ENCODE peak calls at places on chromosomes 16 and 17, in four cellular contexts. G is BJ, Z is AG08395, L is Daoy. C is an unnamed sample.

GRCh38 chr16:8850279-8850885 is 18.4 kb downstream of the CARHSP1 start:
- DNase-seq in L (peak; percentile 68), G (peak; percentile 31), Z (peak; percentile 74), C (no peak)

GRCh38 chr17:67260051-67260987 is 15.3 kb upstream of the HELZ start:
- DNase-seq in G (peak; percentile 27), L (no peak), Z (peak; percentile 45), C (peak; percentile 81)

GRCh38 chr16:67943619-67944503 is at the start of gene LCAT:
- DNase-seq in L (no peak), Z (peak; percentile 49), G (no peak), C (peak; percentile 47)

GRCh38 chr16:47904691-47905090 is 251.1 kb downstream of the ABCC12 start:
- DNase-seq in Z (no peak), G (no peak), L (no peak), C (no peak)

GRCh38 chr16:23905027-23905426 is 69.2 kb downstream of the PRKCB start:
- DNase-seq in G (peak; percentile 96), Z (peak; percentile 70), L (peak; percentile 76), C (no peak)

GRCh38 chr16:4765511-4766474 is 1.2 kb downstream of the ZNF500 start:
- DNase-seq in L (no peak), Z (no peak), G (no peak), C (no peak)

GRCh38 chr17:28733346-28733745 is 4.8 kb downstream of the NEK8 start:
- DNase-seq in L (no peak), Z (no peak), G (no peak), C (no peak)

GRCh38 chr16:17290237-17290636 is 180.5 kb downstream of the XYLT1 start:
- DNase-seq in L (no peak), Z (no peak), G (no peak), C (no peak)

GRCh38 chr17:63697341-63698286 is 2.3 kb downstream of the LIMD2 start:
- DNase-seq in G (no peak), Z (peak; percentile 42), L (peak; percentile 51), C (no peak)

GRCh38 chr16:84505249-84506156 is 1.0 kb upstream of the MEAK7 start:
- DNase-seq in G (no peak), L (no peak), Z (no peak), C (no peak)

GRCh38 chr16:2188395-2188794 is 8.0 kb downstream of the CASKIN1 start:
- DNase-seq in G (no peak), Z (no peak), L (no peak), C (no peak)

GRCh38 chr17:68963958-68964357 is 8.8 kb upstream of the ABCA8 start:
- DNase-seq in Z (no peak), G (no peak), L (no peak), C (no peak)

GRCh38 chr17:40290629-40291296 is 3.1 kb downstream of the CDC6 start:
- DNase-seq in L (peak; percentile 60), G (peak; percentile 81), Z (peak; percentile 78), C (no peak)

GRCh38 chr16:30893082-30893743 is 664 bp downstream of the BCL7C start:
- DNase-seq in G (no peak), L (no peak), Z (no peak), C (no peak)

GRCh38 chr16:87648236-87648635 is 45.9 kb downstream of the JPH3 start:
- DNase-seq in G (no peak), Z (no peak), L (peak; percentile 34), C (no peak)

GRCh38 chr16:89051521-89052166 is 42.0 kb upstream of the ACSF3 start:
- DNase-seq in Z (no peak), G (no peak), L (no peak), C (no peak)

GRCh38 chr16:21524068-21524751 is 75.2 kb upstream of the METTL9 start:
- DNase-seq in G (no peak), L (no peak), Z (no peak), C (no peak)

GRCh38 chr17:43907425-43907981 is at the start of gene MPP2:
- DNase-seq in L (peak; percentile 61), Z (peak; percentile 76), G (no peak), C (peak; percentile 24)

GRCh38 chr16:1193143-1193824 is 31.8 kb downstream of the TPSG1 start:
- DNase-seq in G (no peak), Z (no peak), L (peak; percentile 28), C (no peak)

GRCh38 chr16:56401482-56401881 is 23.9 kb downstream of the AMFR start:
- DNase-seq in L (no peak), Z (no peak), G (no peak), C (no peak)

GRCh38 chr17:70344356-70345060 is 175.2 kb downstream of the KCNJ2 start:
- DNase-seq in G (no peak), L (no peak), Z (peak; percentile 7), C (no peak)

GRCh38 chr17:19448341-19449268 is 37.6 kb downstream of the RNF112 start:
- DNase-seq in G (peak; percentile 87), Z (peak; percentile 90), L (peak; percentile 79), C (peak; percentile 34)

GRCh38 chr17:28747046-28747691 is 3.4 kb downstream of the TRAF4 start:
- DNase-seq in G (no peak), L (no peak), Z (no peak), C (no peak)

GRCh38 chr17:81832608-81833159 is 407 bp downstream of the MCRIP1 start:
- DNase-seq in Z (peak; percentile 28), G (no peak), L (peak; percentile 45), C (no peak)

GRCh38 chr16:46822270-46822669 is 8.7 kb downstream of the C16orf87 start:
- DNase-seq in G (no peak), L (no peak), Z (peak; percentile 37), C (no peak)

GRCh38 chr17:64261422-64262124 is 1.5 kb downstream of the TEX2 start:
- DNase-seq in L (no peak), Z (no peak), G (no peak), C (no peak)

GRCh38 chr16:56673916-56674315 is 4.3 kb downstream of the MT1H start:
- DNase-seq in L (no peak), G (no peak), Z (no peak), C (no peak)

GRCh38 chr16:85686912-85687591 is 1.7 kb downstream of the GINS2 start:
- DNase-seq in G (no peak), Z (no peak), L (no peak), C (no peak)

GRCh38 chr17:75031972-75032895 is 14.5 kb downstream of the ATP5PD start:
- DNase-seq in Z (peak; percentile 92), G (no peak), L (peak; percentile 86), C (no peak)

GRCh38 chr16:56682703-56683397 is 580 bp downstream of the MT1X start:
- DNase-seq in G (no peak), Z (no peak), L (no peak), C (no peak)

GRCh38 chr17:67095803-67096202 is 51.4 kb downstream of the CACNG1 start:
- DNase-seq in L (peak; percentile 6), Z (no peak), G (no peak), C (no peak)

GRCh38 chr16:11029948-11030347 is 85.6 kb downstream of the CLEC16A start:
- DNase-seq in L (no peak), G (no peak), Z (no peak), C (no peak)

GRCh38 chr16:88303890-88304819 is 78.6 kb upstream of the ZNF469 start:
- DNase-seq in Z (peak; percentile 92), L (peak; percentile 78), G (peak; percentile 93), C (no peak)